ENCODE peak calls at places on chromosomes 12 and 14, in ten cellular contexts. B is cortex of kidney; J is fibroblast of lung; U is endodermal cell; H is IMR-90; F is neural progenitor cell; I is activated T-helper 1 cell treated with anti-CD3 and anti-CD28 coated beads, Interleukin-12 subunit alpha, Interleukin-12 subunit beta, Interleukin-2, Interleukin-4 antibody, amounts not matched to agents 30 ng/mL and 10 ng/mL and 1 ng/mL, durations not matched to agents 14 hours and 24 hours and 36 hours; X is fibroblast of villous mesenchyme; Q is stimulated activated CD8-positive, alpha-beta memory T cell treated with anti-CD3 and anti-CD28 coated beads, Interleukin-15, amount 100 ng/mL, for 1 hour; S is testis. W is an unnamed sample.

GRCh38 chr14:33836203-33836894 is 114.5 kb downstream of the EGLN3 start:
- DNase-seq in I (no peak), Q (no peak), X (no peak), U (no peak), B (no peak), S (no peak), F (no peak), J (no peak), H (no peak), W (no peak)

GRCh38 chr12:57126561-57126960 is 1.7 kb upstream of the LRP1 start:
- DNase-seq in X (no peak), I (no peak), H (no peak), J (no peak), F (no peak), B (no peak), Q (no peak), U (no peak), S (no peak), W (no peak)

GRCh38 chr12:71456990-71457389 is 17.4 kb downstream of the LGR5 start:
- DNase-seq in S (no peak), U (no peak), F (peak; percentile 58), H (no peak), J (no peak), B (no peak), Q (no peak), I (no peak), X (no peak), W (no peak)

GRCh38 chr14:76918751-76919421 is 92.7 kb downstream of the LRRC74A start:
- DNase-seq in X (peak; percentile 99), S (peak; percentile 96), Q (no peak), I (no peak), B (peak; percentile 63), F (peak; percentile 76), U (peak; percentile 91), H (peak; percentile 99), J (peak; percentile 99), W (no peak)

GRCh38 chr14:35301334-35302210 is 9.4 kb downstream of the PSMA6 start:
- DNase-seq in I (no peak), X (no peak), F (no peak), J (no peak), B (no peak), H (no peak), S (no peak), Q (no peak), U (no peak), W (no peak)

GRCh38 chr14:70665448-70666363 is 24.0 kb downstream of the TTC9 start:
- DNase-seq in I (no peak), F (peak; percentile 11), J (no peak), X (no peak), B (no peak), H (no peak), Q (no peak), S (no peak), U (peak; percentile 72), W (no peak)

GRCh38 chr12:122836027-122836921 is 1.0 kb downstream of the HIP1R start:
- DNase-seq in B (no peak), H (peak; percentile 16), F (peak; percentile 48), X (peak; percentile 56), J (no peak), Q (peak; percentile 18), U (peak; percentile 71), I (peak; percentile 48), S (no peak), W (peak; percentile 79)

GRCh38 chr14:21791749-21792148 is 118.1 kb upstream of the OR4E1 start:
- DNase-seq in J (no peak), H (no peak), U (no peak), S (no peak), F (no peak), B (no peak), I (no peak), X (no peak), Q (no peak), W (no peak)

GRCh38 chr12:25082628-25083027 is 112.3 kb downstream of the DNAI7 start:
- DNase-seq in Q (no peak), S (no peak), U (no peak), J (no peak), B (no peak), X (no peak), I (no peak), F (no peak), H (no peak), W (no peak)

GRCh38 chr12:3491938-3492867 is 1.2 kb downstream of the PRMT8 start:
- DNase-seq in F (peak; percentile 95), Q (no peak), J (peak; percentile 53), B (no peak), X (peak; percentile 53), U (peak; percentile 96), S (peak; percentile 72), I (peak; percentile 21), H (peak; percentile 32), W (peak; percentile 66)

GRCh38 chr14:92451245-92451644 is 62.3 kb upstream of the RIN3 start:
- DNase-seq in X (no peak), Q (no peak), H (no peak), J (no peak), F (no peak), S (no peak), B (no peak), U (peak; percentile 58), I (no peak), W (no peak)

GRCh38 chr14:88013750-88014349 is 8.9 kb downstream of the GPR65 start:
- DNase-seq in I (no peak), S (peak; percentile 87), J (peak; percentile 58), H (peak; percentile 58), Q (no peak), X (peak; percentile 67), F (peak; percentile 83), B (no peak), U (peak; percentile 88), W (no peak)

GRCh38 chr12:96164951-96165858 is 29.0 kb upstream of the ELK3 start:
- DNase-seq in H (no peak), I (no peak), U (no peak), F (no peak), Q (no peak), S (no peak), X (no peak), J (no peak), B (no peak), W (no peak)

GRCh38 chr12:65501093-65501621 is 222.7 kb downstream of the MSRB3 start:
- DNase-seq in Q (no peak), F (no peak), H (no peak), B (no peak), I (no peak), S (peak; percentile 85), U (no peak), X (no peak), J (peak; percentile 55), W (no peak)

GRCh38 chr14:88143817-88144216 is 138.9 kb downstream of the GPR65 start:
- DNase-seq in Q (no peak), F (peak; percentile 9), H (no peak), I (no peak), S (no peak), J (no peak), B (no peak), U (no peak), X (no peak), W (no peak)

GRCh38 chr12:72261885-72262284 is 10.3 kb upstream of the TRHDE start:
- DNase-seq in U (no peak), I (no peak), J (no peak), S (no peak), Q (no peak), X (no peak), F (no peak), B (no peak), H (no peak), W (no peak)

GRCh38 chr14:64562432-64562831 is 12.7 kb downstream of the PPP1R36 start:
- DNase-seq in X (no peak), F (no peak), Q (no peak), U (no peak), H (no peak), S (no peak), B (no peak), J (no peak), I (no peak), W (no peak)

GRCh38 chr14:76715102-76715926 is 46.0 kb upstream of the VASH1 start:
- DNase-seq in H (no peak), J (no peak), X (no peak), B (no peak), I (no peak), Q (no peak), U (no peak), S (peak; percentile 2), F (peak; percentile 52), W (no peak)

GRCh38 chr14:58633831-58634230 is 3.9 kb upstream of the DACT1 start:
- DNase-seq in J (peak; percentile 82), U (no peak), H (peak; percentile 17), Q (no peak), S (no peak), X (peak; percentile 16), F (peak; percentile 57), B (no peak), I (no peak), W (no peak)

GRCh38 chr12:69671597-69671996 is 27.5 kb downstream of the BEST3 start:
- DNase-seq in U (no peak), F (no peak), I (no peak), J (no peak), B (no peak), S (no peak), Q (no peak), H (no peak), X (no peak), W (no peak)

GRCh38 chr12:13024151-13024946 is 19.8 kb upstream of the FAM234B start:
- DNase-seq in X (peak; percentile 69), H (peak; percentile 82), Q (no peak), I (no peak), U (no peak), B (no peak), S (peak; percentile 50), J (no peak), F (peak; percentile 18), W (no peak)

GRCh38 chr14:93081875-93082570 is 33.7 kb downstream of the ITPK1 start:
- DNase-seq in I (no peak), X (no peak), U (no peak), J (no peak), H (no peak), Q (no peak), F (no peak), S (no peak), B (no peak), W (no peak)

GRCh38 chr12:87253157-87253556 is 776.0 kb downstream of the C12orf50 start:
- DNase-seq in F (no peak), X (no peak), I (no peak), Q (no peak), U (no peak), H (no peak), J (peak; percentile 6), S (no peak), B (no peak), W (no peak)

GRCh38 chr12:116601524-116601923 is 42.3 kb downstream of the MAP1LC3B2 start:
- DNase-seq in Q (no peak), S (no peak), H (peak; percentile 46), J (peak; percentile 41), I (no peak), B (no peak), F (no peak), X (no peak), U (no peak), W (no peak)

GRCh38 chr12:45745861-45746277 is 16.4 kb downstream of the ARID2 start:
- DNase-seq in X (peak; percentile 40), B (no peak), U (no peak), Q (no peak), J (peak; percentile 12), S (no peak), I (no peak), F (no peak), H (peak; percentile 46), W (peak; percentile 48)

GRCh38 chr14:53807580-53807979 is 149.0 kb downstream of the BMP4 start:
- DNase-seq in U (no peak), J (no peak), Q (no peak), X (no peak), F (no peak), B (no peak), I (no peak), S (no peak), H (no peak), W (no peak)

GRCh38 chr12:115341442-115341841 is 657.5 kb upstream of the TBX3 start:
- DNase-seq in Q (no peak), B (no peak), S (peak; percentile 25), H (peak; percentile 100), F (no peak), J (peak; percentile 97), U (no peak), I (no peak), X (peak; percentile 95), W (no peak)

GRCh38 chr14:38339704-38340103 is 83.8 kb upstream of the CLEC14A start:
- DNase-seq in X (peak; percentile 83), U (no peak), F (no peak), H (peak; percentile 71), S (no peak), Q (no peak), I (no peak), B (no peak), J (peak; percentile 71), W (no peak)

W was measured in naive thymus-derived CD4-positive, alpha-beta T cell.